ENCODE peak calls at places on chromosomes 4 and X, in ten cellular contexts. N is fibroblast of lung, P is GM23338, Q is fibroblast of the aortic adventitia, W is cardiac fibroblast, F is neural progenitor cell, Y is stomach, B is lung, T is uterus, J is HCT116. E is an unnamed sample.

GRCh38 chr4:88616275-88616996 is 24.2 kb downstream of the HERC3 start:
- DNase-seq in T (no peak), W (peak), Y (no peak), Q (peak), J (no peak), N (peak), F (no peak), P (no peak), B (no peak), E (peak)

GRCh38 chrX:154457491-154458115 is 478 bp upstream of the PLXNA3 start:
- DNase-seq in Y (peak), F (peak), T (no peak), Q (no peak), W (no peak), P (peak), B (no peak), J (no peak), N (no peak), E (no peak)

GRCh38 chr4:120830204-120830603 is 92.3 kb downstream of the PRDM5 start:
- DNase-seq in Q (peak), P (no peak), F (no peak), Y (no peak), J (no peak), B (no peak), T (no peak), N (no peak), W (no peak), E (no peak)

GRCh38 chr4:156303708-156304107 is 350.0 kb upstream of the CTSO start:
- DNase-seq in N (no peak), W (no peak), B (no peak), J (no peak), P (no peak), F (no peak), Q (no peak), Y (no peak), T (no peak), E (no peak)

GRCh38 chrX:154515803-154516654 is at the start of gene FAM3A:
- DNase-seq in T (peak), F (peak), W (peak), Q (peak), Y (peak), N (peak), P (peak), J (peak), B (peak), E (peak)

GRCh38 chrX:108285361-108285760 is 152.9 kb downstream of the COL4A6 start:
- DNase-seq in T (no peak), W (no peak), Y (no peak), B (no peak), P (no peak), N (no peak), F (no peak), Q (no peak), J (no peak), E (no peak)

GRCh38 chr4:106306561-106306960 is 9.4 kb downstream of the TBCK start:
- DNase-seq in Y (no peak), T (no peak), Q (no peak), B (no peak), J (no peak), P (no peak), F (no peak), N (no peak), W (no peak), E (no peak)

GRCh38 chr4:182880387-182881356 is 36.5 kb downstream of the DCTD start:
- DNase-seq in B (no peak), T (no peak), Y (peak), J (no peak), F (no peak), N (peak), Q (peak), P (no peak), W (peak), E (no peak)

GRCh38 chr4:143411527-143412480 is 75.1 kb downstream of the GAB1 start:
- DNase-seq in B (no peak), J (no peak), Y (no peak), F (peak), Q (peak), T (no peak), W (peak), P (no peak), N (peak), E (no peak)

DNA sequence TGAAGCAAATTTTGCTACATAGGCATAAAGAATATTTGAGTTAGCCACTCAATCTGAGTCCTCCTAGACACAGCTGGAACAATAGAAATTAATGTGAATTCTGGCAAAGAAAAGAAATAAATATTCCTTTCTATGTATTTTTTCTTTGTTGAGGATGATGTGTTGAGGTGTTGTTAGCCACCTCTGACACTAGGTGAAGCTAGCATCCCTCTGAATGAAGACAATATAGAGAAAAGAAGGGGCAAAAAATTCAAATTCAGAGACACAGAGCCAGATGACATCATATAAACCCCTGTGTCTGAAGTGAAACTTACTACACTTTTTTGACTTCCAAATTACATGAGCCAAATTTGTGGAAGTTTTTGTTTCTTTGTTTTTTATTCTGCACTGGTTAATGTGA is 34.6 kb upstream of the TMPRSS11D start:
- DNase-seq in T (no peak), N (no peak), F (peak), B (no peak), W (no peak), Q (no peak), P (peak), Y (no peak), J (peak), E (no peak)
- TF ChIP-seq CTCF in T (no peak), N (no peak), F (peak), B (no peak), W (peak), Q (peak), P (peak), Y (no peak), J (peak), E (no peak)

DNA sequence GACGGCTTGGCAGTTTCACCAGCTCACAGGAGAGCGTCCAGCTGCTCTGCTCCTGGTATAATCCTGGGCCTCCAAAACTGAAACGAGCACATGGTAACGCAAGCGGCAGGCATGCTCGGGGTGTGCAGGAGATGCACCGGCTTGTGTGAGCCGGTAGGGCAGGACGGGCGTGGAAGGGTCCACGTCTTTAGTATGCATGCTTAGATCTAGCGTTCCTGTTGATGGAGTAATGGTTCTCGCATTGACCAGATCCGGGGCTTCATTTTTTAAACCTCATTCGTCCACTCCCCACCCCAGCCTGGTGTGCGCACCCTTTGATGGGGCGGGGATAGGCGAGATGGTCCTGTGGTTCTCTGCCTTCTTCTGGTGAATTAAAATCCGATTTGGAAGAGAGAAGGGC is 39.7 kb downstream of the FAM149A start:
- DNase-seq in N (peak), Q (peak), Y (no peak), T (peak), B (no peak), J (no peak), F (peak), W (peak), P (peak), E (no peak)
- H3K4me3 ChIP-seq in N (peak), Q (peak), Y (peak), T (peak), B (peak), J (peak), F (peak), W (peak), P (peak), E (peak)

GRCh38 chr4:58247792-58248191 is 1137.6 kb upstream of the IGFBP7 start:
- DNase-seq in J (no peak), B (no peak), N (no peak), F (peak), T (no peak), Q (no peak), Y (no peak), P (peak), W (no peak), E (no peak)
- TF ChIP-seq CTCF in J (no peak), B (no peak), N (no peak), F (peak), T (no peak), Q (no peak), Y (no peak), P (peak), W (no peak), E (no peak)

GRCh38 chr4:23884261-23884660 is 5.6 kb downstream of the PPARGC1A start:
- DNase-seq in F (no peak), B (no peak), W (peak), T (no peak), P (no peak), J (no peak), Q (no peak), N (no peak), Y (no peak), E (no peak)

GRCh38 chr4:23887173-23887572 is 2.7 kb downstream of the PPARGC1A start:
- DNase-seq in N (no peak), W (no peak), B (no peak), Q (no peak), J (no peak), P (no peak), T (no peak), F (no peak), Y (no peak), E (no peak)

GRCh38 chr4:23882976-23883531 is 6.8 kb downstream of the PPARGC1A start:
- DNase-seq in B (no peak), P (no peak), W (no peak), Y (no peak), N (peak), Q (no peak), T (no peak), F (no peak), J (no peak), E (no peak)

GRCh38 chr4:23885943-23886590 is 3.8 kb downstream of the PPARGC1A start:
- DNase-seq in Q (no peak), F (no peak), B (no peak), W (no peak), P (no peak), T (no peak), Y (no peak), J (no peak), N (no peak), E (no peak)

DNA sequence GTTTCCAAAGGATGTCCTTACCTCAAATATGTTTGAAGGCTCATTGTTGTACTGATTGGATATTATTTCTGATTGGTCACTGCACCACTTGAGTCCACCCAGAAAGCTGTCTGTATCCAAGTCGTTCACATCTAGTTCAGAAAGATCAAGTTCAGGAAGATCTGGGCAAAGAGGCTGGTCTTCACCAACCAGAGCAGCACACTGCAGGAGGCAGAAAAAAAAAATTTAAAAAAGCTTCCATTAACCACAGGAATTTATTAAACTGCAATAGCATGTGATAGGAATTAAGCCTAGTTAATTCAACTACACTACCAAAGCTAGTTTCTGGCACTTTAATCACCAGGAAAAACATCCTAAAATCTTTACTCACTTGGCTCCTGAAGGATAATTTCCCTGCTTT is 5.1 kb downstream of the PPARGC1A start:
- DNase-seq in Q (no peak), W (no peak), P (no peak), J (no peak), F (no peak), N (peak), T (no peak), Y (no peak), B (no peak), E (no peak)
- H3K4me3 ChIP-seq in Q (no peak), W (no peak), P (no peak), J (no peak), F (no peak), N (no peak), T (no peak), Y (no peak), B (no peak), E (no peak)